ENCODE peak calls at places on chromosomes 16 and 17, in nine cellular contexts. G is ascending aorta, D is gastrocnemius medialis, M is OCI-LY7, H is lower lobe of right lung, Q is fibroblast of lung, R is HCT116, P is pancreas, S is BE2C. Z is an unnamed sample. For H3K4me1, the result is how much of the 10 kb centered on the place peaks cover.

GRCh38 chr16:83912152-83912948 is 13.4 kb downstream of the MLYCD start:
- DNase-seq in G (no peak), D (peak), M (no peak), H (no peak), Q (peak), R (no peak), P (no peak), S (no peak), Z (no peak)

GRCh38 chr16:50595854-50596253 is 47.7 kb downstream of the NKD1 start:
- DNase-seq in G (no peak), D (no peak), M (no peak), H (peak), Q (no peak), R (no peak), P (no peak), S (no peak), Z (no peak)

GRCh38 chr17:31753011-31753410 is 106.0 kb downstream of the COPRS start:
- DNase-seq in G (no peak), D (no peak), M (no peak), H (no peak), Q (no peak), R (no peak), P (no peak), S (no peak), Z (no peak)

GRCh38 chr16:84607694-84608093 is 10.2 kb downstream of the COTL1 start:
- DNase-seq in G (no peak), D (peak), M (peak), H (no peak), Q (no peak), R (no peak), P (no peak), S (no peak), Z (no peak)

GRCh38 chr17:11908711-11909146 is 88.5 kb downstream of the ZNF18 start:
- DNase-seq in G (no peak), D (no peak), M (no peak), H (no peak), Q (no peak), R (no peak), P (no peak), S (no peak), Z (no peak)

GRCh38 chr17:1007310-1008007 is 10.5 kb downstream of the TIMM22 start:
- DNase-seq in G (no peak), D (no peak), M (no peak), H (no peak), Q (no peak), R (no peak), P (no peak), S (no peak), Z (no peak)

GRCh38 chr17:50922739-50923405 is 56.7 kb upstream of the TOB1 start:
- DNase-seq in G (no peak), D (no peak), M (no peak), H (no peak), Q (no peak), R (no peak), P (no peak), S (no peak), Z (peak)

GRCh38 chr17:29844339-29845048 is 85.5 kb downstream of the SSH2 start:
- DNase-seq in G (no peak), D (no peak), M (no peak), H (no peak), Q (peak), R (no peak), P (no peak), S (peak), Z (no peak)

GRCh38 chr17:17506181-17506741 is 10.1 kb upstream of the RASD1 start:
- DNase-seq in G (no peak), D (no peak), M (no peak), H (peak), Q (no peak), R (no peak), P (peak), S (no peak), Z (peak)

GRCh38 chr17:57186231-57187019 is 69.9 kb upstream of the MSI2 start:
- DNase-seq in G (no peak), D (no peak), M (no peak), H (no peak), Q (no peak), R (no peak), P (no peak), S (no peak), Z (no peak)

GRCh38 chr17:78862073-78863023 is 21.7 kb upstream of the USP36 start:
- DNase-seq in G (peak), D (peak), M (no peak), H (peak), Q (peak), R (peak), P (peak), S (no peak), Z (peak)

GRCh38 chr16:14071576-14072271 is 605 bp downstream of the MRTFB start:
- DNase-seq in G (no peak), D (no peak), M (peak), H (no peak), Q (no peak), R (no peak), P (no peak), S (no peak), Z (peak)

GRCh38 chr17:81003711-81004335 is 12.2 kb downstream of the CHMP6 start:
- DNase-seq in G (no peak), D (no peak), M (no peak), H (peak), Q (no peak), R (no peak), P (no peak), S (no peak), Z (peak)

GRCh38 chr16:54718376-54718775 is 212.3 kb upstream of the IRX5 start:
- DNase-seq in G (no peak), D (no peak), M (no peak), H (no peak), Q (no peak), R (no peak), P (no peak), S (no peak), Z (no peak)

GRCh38 chr17:46916211-46916610 is 6.7 kb upstream of the GOSR2 start:
- DNase-seq in G (no peak), D (no peak), M (no peak), H (no peak), Q (no peak), R (no peak), P (no peak), S (no peak), Z (no peak)

GRCh38 chr17:30832438-30832790 is 648 bp downstream of the ATAD5 start:
- DNase-seq in G (no peak), D (no peak), M (no peak), H (no peak), Q (no peak), R (no peak), P (no peak), S (no peak), Z (no peak)

GRCh38 chr16:85072947-85073346 is 39.3 kb downstream of the CIBAR2 start:
- DNase-seq in G (no peak), D (peak), M (no peak), H (no peak), Q (peak), R (no peak), P (no peak), S (no peak), Z (no peak)

GRCh38 chr17:63629627-63630026 is 7.4 kb downstream of the MAP3K3 start:
- DNase-seq in G (no peak), D (no peak), M (no peak), H (no peak), Q (no peak), R (no peak), P (no peak), S (no peak), Z (no peak)
- H3K4me1 ChIP-seq in G (under half), D (half or more), M (under half), H (half or more), Q (under half), R (under half), P (under half), S (under half), Z (under half)

GRCh38 chr16:66418165-66418962 is 8.7 kb upstream of the BEAN1 start:
- DNase-seq in G (no peak), D (no peak), M (no peak), H (no peak), Q (no peak), R (no peak), P (no peak), S (no peak), Z (no peak)

GRCh38 chr16:66416981-66417700 is 10.0 kb upstream of the BEAN1 start:
- DNase-seq in G (no peak), D (no peak), M (no peak), H (no peak), Q (no peak), R (no peak), P (no peak), S (no peak), Z (no peak)

GRCh38 chr16:66420396-66420795 is 6.7 kb upstream of the BEAN1 start:
- DNase-seq in G (no peak), D (no peak), M (no peak), H (no peak), Q (no peak), R (no peak), P (no peak), S (no peak), Z (no peak)

GRCh38 chr16:66421891-66422290 is 5.2 kb upstream of the BEAN1 start:
- DNase-seq in G (no peak), D (no peak), M (no peak), H (no peak), Q (no peak), R (no peak), P (no peak), S (no peak), Z (no peak)

DNA sequence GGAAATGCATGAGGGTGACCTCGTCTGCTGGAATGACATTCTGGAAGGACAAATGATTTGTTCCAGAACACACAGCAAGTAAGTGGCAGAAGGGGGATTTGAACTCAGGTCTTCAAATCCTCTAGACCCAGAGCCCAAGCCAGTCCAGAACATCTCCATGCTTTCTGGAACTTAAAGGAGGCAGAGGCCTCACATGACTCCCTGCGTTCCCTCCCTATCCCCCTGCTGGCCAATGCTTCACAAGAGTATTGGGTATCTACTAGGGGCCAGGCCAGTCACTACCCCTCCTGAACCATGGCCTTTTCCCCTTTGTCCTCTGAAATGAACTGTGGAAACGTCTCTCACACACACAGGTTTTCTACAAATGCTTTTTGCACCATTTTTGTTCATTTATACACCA is 7.6 kb upstream of the BEAN1 start:
- DNase-seq in G (no peak), D (no peak), M (no peak), H (no peak), Q (no peak), R (no peak), P (no peak), S (no peak), Z (no peak)
- TF ChIP-seq CTCF in G (no peak), D (no peak), M (peak), H (no peak), Q (no peak), R (peak), P (no peak), S (peak), Z (no peak)

DNA sequence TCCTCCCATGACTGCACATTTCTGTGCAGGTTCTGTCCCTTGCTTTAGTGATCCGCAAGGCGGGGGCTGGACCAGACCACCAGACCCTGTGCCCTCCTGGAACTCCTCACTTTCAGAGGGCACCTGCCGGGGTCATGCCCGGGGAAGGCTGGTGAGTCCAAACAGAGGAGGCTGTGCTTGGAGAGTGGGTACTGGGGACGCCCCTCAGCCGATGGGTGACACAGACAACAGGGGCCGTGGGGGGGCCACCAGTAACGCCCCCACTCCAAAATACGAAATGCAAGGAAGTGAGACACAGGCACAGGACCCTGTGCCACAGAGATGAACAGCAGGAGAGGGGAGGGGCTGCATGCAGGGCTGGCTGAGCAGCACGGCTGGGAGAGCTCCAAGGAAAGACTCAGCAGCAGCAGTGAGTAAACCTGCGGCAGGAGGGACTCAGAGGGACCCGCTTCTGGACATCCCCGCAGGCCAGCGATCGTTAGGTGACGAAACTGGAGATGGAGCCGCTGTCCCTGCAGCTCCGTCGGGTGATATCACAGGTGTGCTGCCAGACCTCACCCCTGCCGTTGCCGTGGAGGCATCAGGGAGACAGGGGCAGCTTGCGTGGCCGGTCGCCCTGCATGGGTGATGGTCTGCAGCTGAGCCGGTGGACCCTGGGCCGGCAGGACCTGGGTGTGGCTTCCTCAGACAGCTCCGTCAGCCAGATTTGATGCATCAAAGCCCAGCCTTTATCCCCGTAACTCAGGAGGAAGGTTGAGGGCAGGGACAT is 71.2 kb upstream of the GNG13 start:
- DNase-seq in G (no peak), D (no peak), M (no peak), H (peak), Q (no peak), R (no peak), P (no peak), S (no peak), Z (no peak)
- H3K4me3 ChIP-seq in G (no peak), D (no peak), M (no peak), H (no peak), Q (no peak), R (no peak), P (no peak), S (no peak), Z (no peak)

GRCh38 chr17:64496786-64497564 is at the start of gene POLG2:
- DNase-seq in G (peak), D (peak), M (peak), H (peak), Q (peak), R (peak), P (peak), S (peak), Z (peak)
- H3K4me1 ChIP-seq in G (under half), D (under half), M (half or more), H (half or more), Q (under half), R (under half), P (under half), S (under half), Z (under half)

GRCh38 chr17:22692801-22693171 is 1000.5 kb downstream of the KCNJ18 start:
- DNase-seq in G (no peak), D (no peak), M (no peak), H (no peak), Q (no peak), R (no peak), P (no peak), S (no peak), Z (no peak)

GRCh38 chr17:22694362-22695227 is 1002.3 kb downstream of the KCNJ18 start:
- DNase-seq in G (no peak), D (no peak), M (no peak), H (no peak), Q (no peak), R (no peak), P (no peak), S (peak), Z (no peak)

GRCh38 chr17:22692066-22692800 is 999.9 kb downstream of the KCNJ18 start:
- DNase-seq in G (no peak), D (no peak), M (no peak), H (no peak), Q (no peak), R (no peak), P (no peak), S (no peak), Z (no peak)

DNA sequence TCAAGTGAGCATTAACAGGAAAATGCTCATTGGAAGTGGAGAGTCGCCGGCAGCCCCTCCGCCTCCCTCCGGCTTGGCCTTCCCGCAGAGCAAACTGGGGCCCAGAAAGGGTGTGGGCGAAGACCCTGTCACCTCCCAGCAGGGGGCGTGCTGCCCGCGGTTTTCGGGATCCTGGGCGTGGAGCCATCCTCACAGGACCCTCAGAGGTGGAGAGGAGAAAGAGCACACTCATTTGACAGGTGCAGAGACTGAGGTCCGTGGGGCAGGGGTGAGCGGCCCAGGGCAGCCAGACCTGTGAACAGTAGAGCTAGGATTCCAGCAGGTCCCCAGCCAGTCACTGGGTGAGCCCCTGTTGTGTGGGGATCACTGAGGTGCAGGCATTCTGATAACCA is 1002.9 kb downstream of the KCNJ18 start:
- DNase-seq in G (no peak), D (no peak), M (no peak), H (no peak), Q (no peak), R (no peak), P (no peak), S (no peak), Z (no peak)
- TF ChIP-seq CTCF in G (no peak), D (no peak), M (peak), H (no peak), Q (no peak), R (no peak), P (no peak), S (no peak), Z (no peak)